ENCODE peak calls at places on chromosomes 7 and 10, in ten cellular contexts. N, A, M, Q, P, C, V, U, B and D are unnamed samples.
A peak's percentile ranks its signal among the peaks of the same experiment; 100 is the strongest.

GRCh38 chr10:72109619-72110215 is 21.4 kb upstream of the SPOCK2 start:
- DNase-seq in A (no peak), M (no peak), Q (no peak), P (no peak), N (no peak), B (no peak), U (no peak), C (no peak), V (no peak), D (no peak)

GRCh38 chr10:47020491-47020890 is 109.3 kb downstream of the PTPN20 start:
- DNase-seq in P (no peak), Q (no peak), B (peak; percentile 22), C (no peak), N (no peak), V (no peak), U (peak; percentile 6), A (no peak), M (no peak), D (peak; percentile 21)

GRCh38 chr7:151951672-151952338 is 4.4 kb upstream of the GALNTL5 start:
- DNase-seq in A (no peak), C (no peak), V (no peak), P (no peak), M (peak; percentile 11), N (no peak), B (no peak), U (no peak), Q (no peak), D (no peak)

GRCh38 chr10:132632091-132632561 is 94.5 kb downstream of the INPP5A start:
- DNase-seq in B (no peak), N (no peak), Q (no peak), A (no peak), M (no peak), V (no peak), C (peak; percentile 49), U (no peak), P (no peak), D (no peak)

GRCh38 chr7:111082351-111082750 is 8.6 kb upstream of the LRRN3 start:
- DNase-seq in P (no peak), A (no peak), M (no peak), U (no peak), N (no peak), V (no peak), B (no peak), C (no peak), Q (no peak), D (no peak)

GRCh38 chr7:76338298-76339084 is 20.3 kb downstream of the YWHAG start:
- DNase-seq in B (no peak), Q (no peak), M (no peak), N (no peak), V (no peak), C (no peak), A (no peak), P (no peak), U (no peak), D (peak; percentile 51)

GRCh38 chr7:67566101-67566500 is 569.5 kb downstream of the TYW1 start:
- DNase-seq in Q (no peak), U (no peak), N (no peak), A (no peak), B (no peak), V (no peak), M (no peak), C (no peak), P (no peak), D (no peak)

GRCh38 chr10:91924212-91925021 is 847 bp downstream of the BTAF1 start:
- DNase-seq in N (no peak), A (no peak), Q (no peak), B (no peak), U (no peak), M (no peak), C (no peak), V (no peak), P (no peak), D (no peak)

GRCh38 chr10:124534231-124534798 is 72.7 kb downstream of the LHPP start:
- DNase-seq in M (no peak), C (peak; percentile 66), N (no peak), P (no peak), Q (peak; percentile 58), B (peak; percentile 46), A (no peak), U (no peak), V (no peak), D (peak; percentile 83)

GRCh38 chr7:138116156-138116555 is 39.9 kb downstream of the AKR1D1 start:
- DNase-seq in V (no peak), C (no peak), U (no peak), M (no peak), N (no peak), Q (no peak), B (no peak), P (no peak), A (peak; percentile 40), D (no peak)

GRCh38 chr7:36216063-36216684 is 63.1 kb downstream of the EEPD1 start:
- DNase-seq in C (no peak), U (no peak), M (no peak), A (no peak), Q (peak; percentile 46), N (no peak), V (peak; percentile 75), B (no peak), P (no peak), D (peak; percentile 38)

GRCh38 chr10:126562209-126562680 is 108.2 kb downstream of the C10orf90 start:
- DNase-seq in C (no peak), P (no peak), B (no peak), U (no peak), V (no peak), N (peak; percentile 89), M (no peak), A (no peak), Q (no peak), D (no peak)

GRCh38 chr7:127474457-127474856 is 81.9 kb upstream of the ZNF800 start:
- DNase-seq in C (no peak), A (no peak), P (no peak), B (no peak), N (no peak), M (no peak), Q (no peak), U (no peak), V (no peak), D (no peak)

GRCh38 chr10:30818010-30818660 is 188.6 kb upstream of the LYZL2 start:
- DNase-seq in M (no peak), B (peak; percentile 39), A (no peak), C (peak; percentile 50), N (no peak), P (peak; percentile 34), U (peak; percentile 62), V (no peak), Q (no peak), D (peak; percentile 74)

GRCh38 chr7:47783456-47784240 is 164.6 kb downstream of the PKD1L1 start:
- DNase-seq in A (peak; percentile 89), U (no peak), Q (no peak), P (peak; percentile 50), C (peak; percentile 63), M (no peak), N (peak; percentile 50), B (no peak), V (peak; percentile 61), D (no peak)
- TF ChIP-seq POLR2A in A (no peak), U (no peak), Q (no peak), P (no peak), C (no peak), M (no peak), N (no peak), B (no peak), V (no peak), D (no peak)

DNA sequence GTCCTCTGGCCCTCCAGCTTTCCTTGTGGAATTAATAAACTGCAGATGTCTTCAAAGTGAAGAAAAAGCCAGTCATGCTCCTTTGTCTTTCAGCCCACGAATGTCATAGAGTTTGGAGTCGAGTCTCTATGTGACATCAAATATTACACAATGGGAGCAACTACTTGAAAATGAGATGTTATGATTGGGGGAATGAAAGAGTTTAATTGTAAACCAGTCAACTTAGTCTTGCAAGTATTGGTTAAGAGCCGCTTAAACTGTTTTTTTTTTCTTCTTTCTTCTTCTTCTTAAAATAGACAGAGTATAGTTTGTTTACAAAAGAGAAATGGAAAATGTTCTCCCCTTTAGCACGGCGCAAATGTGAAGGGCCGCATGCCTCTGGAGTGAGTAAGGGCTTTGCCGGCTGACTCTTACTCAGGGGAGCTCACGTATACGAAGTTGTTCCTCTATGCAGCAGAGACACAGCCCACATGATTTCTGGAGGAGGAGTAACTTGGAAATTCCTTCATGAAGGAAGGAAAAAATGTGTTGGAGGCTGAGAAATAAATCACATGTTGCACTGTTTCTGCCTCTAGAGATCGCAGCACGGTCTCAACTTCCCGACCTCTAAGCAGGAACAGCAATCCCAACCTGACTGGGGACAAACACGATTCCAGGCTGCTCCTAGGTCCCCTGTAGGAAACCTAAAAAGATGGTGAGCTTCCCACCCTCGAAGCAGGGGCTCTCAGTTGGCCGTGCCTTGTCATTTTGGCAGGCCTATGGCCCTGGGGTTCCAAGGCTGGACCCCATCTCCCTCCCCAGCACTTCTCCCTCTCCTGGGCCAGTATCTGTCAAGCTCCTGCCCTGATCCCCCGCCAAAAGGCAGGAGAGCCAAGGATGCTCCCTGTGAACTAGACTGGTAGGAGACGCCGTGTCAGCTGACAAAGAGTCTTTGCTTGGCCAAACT is 44.9 kb downstream of the MYOF start:
- DNase-seq in N (peak; percentile 97), P (peak; percentile 83), V (peak; percentile 71), U (no peak), A (peak; percentile 96), C (peak; percentile 82), B (peak; percentile 67), M (peak; percentile 68), Q (peak; percentile 64), D (no peak)
- H3K4me3 ChIP-seq in N (peak overlapping the region; percentile 34), P (no peak overlapping the region), V (peak overlapping the region; percentile 35), U (no peak overlapping the region), A (peak overlapping the region; percentile 13), C (peak overlapping the region; percentile 17), B (no peak overlapping the region), M (peak overlapping the region; percentile 52), Q (no peak overlapping the region), D (peak overlapping the region; percentile 5)

GRCh38 chr10:97319671-97320479 is 804 bp downstream of the FRAT1 start:
- DNase-seq in U (no peak), N (no peak), Q (peak; percentile 74), B (peak; percentile 70), M (peak; percentile 82), V (peak; percentile 54), A (peak; percentile 60), C (peak; percentile 39), P (peak; percentile 5), D (peak; percentile 79)
- TF ChIP-seq EP300 in U (no peak), N (no peak), Q (no peak), B (no peak), M (no peak), V (no peak), A (no peak), C (no peak), P (peak; percentile 20), D (no peak)

DNA sequence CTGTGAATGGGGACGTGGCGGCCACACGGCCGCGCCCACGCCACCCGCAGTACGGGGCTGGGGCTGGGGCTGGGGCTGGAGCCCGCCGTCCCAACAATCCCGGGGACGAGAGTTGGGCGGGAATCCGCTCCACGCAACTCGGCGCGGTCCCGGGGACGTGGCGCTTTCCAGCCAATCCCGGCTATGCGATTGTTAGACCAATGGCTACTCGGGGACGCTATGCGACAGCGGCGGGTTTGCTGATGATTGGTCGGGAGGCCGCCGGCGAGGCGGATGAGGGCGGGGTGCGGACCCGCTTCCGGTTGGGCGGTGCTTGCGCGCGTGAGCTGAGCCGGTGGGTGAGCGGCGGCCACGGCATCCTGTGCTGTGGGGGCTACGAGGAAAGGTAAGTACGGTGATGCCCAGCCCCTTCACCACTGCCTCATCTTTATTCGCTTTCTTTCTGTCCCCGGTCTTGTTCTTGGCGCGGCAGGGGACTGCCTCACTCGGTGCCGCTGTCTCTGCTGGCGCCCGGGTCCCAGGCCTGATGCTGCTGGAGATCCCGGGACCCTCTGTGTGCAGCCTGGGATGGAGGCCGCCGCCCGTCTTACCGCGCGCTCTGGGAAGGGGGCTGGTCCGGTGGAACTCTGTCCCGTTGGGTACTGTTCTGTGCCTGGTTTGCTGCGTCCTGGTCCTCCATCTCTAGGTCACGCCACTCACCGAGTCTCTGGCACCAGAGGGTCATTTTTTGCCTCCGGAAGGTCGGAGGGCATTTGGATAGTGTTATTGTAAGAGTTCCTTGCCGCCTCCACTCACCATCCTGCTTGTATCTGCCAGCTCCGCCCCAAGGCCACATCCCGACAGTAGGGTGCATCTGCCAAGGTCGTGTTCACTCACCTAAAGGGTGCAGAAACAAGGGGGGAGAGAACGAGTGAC is at the start of gene CALU:
- DNase-seq in V (peak; percentile 91), M (peak; percentile 94), N (peak; percentile 99), B (peak; percentile 97), U (peak; percentile 100), P (peak; percentile 93), Q (peak; percentile 97), A (peak; percentile 95), C (peak; percentile 95), D (peak; percentile 97)
- TF ChIP-seq POLR2A in V (peak; percentile 95), M (peak; percentile 93), N (peak; percentile 96), B (peak; percentile 75), U (peak; percentile 97), P (peak; percentile 83), Q (peak; percentile 87), A (peak; percentile 73), C (peak; percentile 88), D (peak; percentile 75)